ENCODE peak calls at places on chromosomes 12 and 14, in nine cellular contexts. J is MCF 10A, N is tibial nerve, M is astrocyte of the spinal cord, P is fibroblast of lung, W is OCI-LY7, U is heart left ventricle, I is A549, F is PC-3. H is an unnamed sample.

GRCh38 chr12:85679296-85679695 is 156.9 kb downstream of the RASSF9 start:
- DNase-seq in J (no peak), F (no peak), M (no peak), W (no peak), I (no peak), N (no peak), P (no peak), U (no peak), H (no peak)

GRCh38 chr12:30692470-30692869 is 3.2 kb downstream of the IPO8 start:
- DNase-seq in P (peak; percentile 30), M (peak; percentile 31), W (no peak), F (peak; percentile 20), I (no peak), J (no peak), U (no peak), N (no peak), H (no peak)

GRCh38 chr14:101008631-101009336 is 105.3 kb upstream of the RTL1 start:
- DNase-seq in U (no peak), I (no peak), J (no peak), M (no peak), P (no peak), W (no peak), F (no peak), N (no peak), H (no peak)

GRCh38 chr12:109277255-109277898 is 31.7 kb downstream of the FOXN4 start:
- DNase-seq in W (no peak), I (no peak), F (no peak), M (no peak), P (no peak), N (no peak), J (no peak), U (no peak), H (no peak)

GRCh38 chr12:106766393-106766826 is 8.1 kb upstream of the RIC8B start:
- DNase-seq in I (no peak), M (peak; percentile 43), N (peak; percentile 61), P (peak; percentile 16), U (peak; percentile 48), F (no peak), J (peak; percentile 10), W (no peak), H (no peak)

GRCh38 chr12:54666008-54666407 is 17.8 kb upstream of the DCD start:
- DNase-seq in N (no peak), U (no peak), F (no peak), J (no peak), I (no peak), P (no peak), W (no peak), M (no peak), H (no peak)

GRCh38 chr14:22598099-22598895 is at the start of gene ABHD4:
- DNase-seq in I (peak; percentile 65), F (peak; percentile 61), W (peak; percentile 67), M (peak; percentile 67), U (peak; percentile 86), P (peak; percentile 58), J (peak; percentile 60), N (peak; percentile 76), H (peak; percentile 86)

GRCh38 chr12:89648211-89648930 is 60.3 kb downstream of the ATP2B1 start:
- DNase-seq in N (no peak), U (no peak), P (peak; percentile 53), J (no peak), F (no peak), W (no peak), I (no peak), M (no peak), H (no peak)

GRCh38 chr12:93404961-93405849 is 27.5 kb downstream of the NUDT4 start:
- DNase-seq in J (no peak), I (no peak), M (no peak), F (no peak), U (no peak), N (no peak), P (no peak), W (no peak), H (no peak)
- TF ChIP-seq CTCF in J (no peak), I (no peak), M (no peak), F (no peak), U (no peak), N (no peak), P (no peak), W (no peak), H (no peak)

GRCh38 chr12:6753772-6754356 is 923 bp upstream of the MLF2 start:
- DNase-seq in U (no peak), F (no peak), P (no peak), M (no peak), N (no peak), W (no peak), J (no peak), I (no peak), H (peak; percentile 29)

GRCh38 chr12:6752181-6752930 is 585 bp downstream of the MLF2 start:
- DNase-seq in W (peak; percentile 42), I (peak; percentile 69), U (peak; percentile 62), J (peak; percentile 28), N (no peak), F (peak; percentile 17), M (peak; percentile 52), P (peak; percentile 60), H (peak; percentile 54)

GRCh38 chr12:6754406-6754805 is 1.5 kb upstream of the MLF2 start:
- DNase-seq in W (no peak), F (no peak), I (no peak), M (no peak), U (no peak), N (no peak), P (no peak), J (no peak), H (no peak)

GRCh38 chr12:6751767-6752166 is 1.2 kb downstream of the MLF2 start:
- DNase-seq in N (no peak), J (no peak), W (no peak), M (no peak), F (no peak), P (no peak), U (no peak), I (no peak), H (no peak)

GRCh38 chr12:6752931-6753771 is at the start of gene MLF2:
- DNase-seq in U (peak; percentile 99), W (peak; percentile 97), J (peak; percentile 99), F (peak; percentile 95), N (peak; percentile 95), I (peak; percentile 99), M (peak; percentile 100), P (peak; percentile 99), H (peak; percentile 98)
- TF ChIP-seq CTCF in U (no peak), W (no peak), J (no peak), F (peak; percentile 88), N (no peak), I (no peak), M (peak; percentile 98), P (no peak), H (peak; percentile 87)

GRCh38 chr12:48288387-48289268 is 62.1 kb downstream of the ZNF641 start:
- DNase-seq in U (no peak), F (peak; percentile 13), J (no peak), W (no peak), M (no peak), N (no peak), I (no peak), P (no peak), H (no peak)

GRCh38 chr12:48285751-48286650 is 64.7 kb downstream of the ZNF641 start:
- DNase-seq in I (no peak), F (peak; percentile 45), N (no peak), U (no peak), W (peak; percentile 1), M (no peak), P (no peak), J (no peak), H (no peak)

GRCh38 chr12:48291511-48291910 is 59.2 kb downstream of the ZNF641 start:
- DNase-seq in P (no peak), U (no peak), W (no peak), J (no peak), M (no peak), N (no peak), I (no peak), F (peak; percentile 55), H (no peak)

GRCh38 chr12:48281811-48282210 is 68.9 kb downstream of the ZNF641 start:
- DNase-seq in P (no peak), I (no peak), W (no peak), M (no peak), J (no peak), F (peak; percentile 77), U (no peak), N (no peak), H (no peak)

DNA sequence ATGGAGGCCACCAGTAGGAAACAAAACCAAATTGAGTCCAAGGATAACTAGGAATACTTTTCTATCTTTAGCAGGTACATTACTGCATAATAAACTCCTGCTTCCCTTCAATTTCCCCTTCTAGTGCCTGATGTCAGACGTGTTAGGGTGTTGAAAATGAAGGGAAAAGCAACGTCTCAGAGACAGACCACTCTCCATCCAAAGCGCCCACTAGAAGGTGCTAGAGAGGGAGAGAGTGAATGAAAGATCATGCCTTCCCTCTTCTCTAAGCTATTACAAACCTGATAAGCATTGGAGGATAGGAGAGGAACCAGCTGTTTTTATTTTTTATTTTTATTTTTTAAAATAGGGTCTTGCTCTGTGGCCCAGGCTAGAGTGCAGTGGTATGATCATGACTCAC is 64.1 kb downstream of the ZNF641 start:
- DNase-seq in F (peak; percentile 16), U (no peak), N (no peak), P (no peak), W (peak; percentile 8), M (no peak), I (peak; percentile 31), J (peak; percentile 9), H (no peak)
- TF ChIP-seq CTCF in F (peak; percentile 55), U (peak; percentile 56), N (no peak), P (peak; percentile 35), W (peak; percentile 75), M (peak; percentile 43), I (peak; percentile 28), J (no peak), H (no peak)

GRCh38 chr12:130966443-130967030 is 12.8 kb downstream of the ADGRD1 start:
- DNase-seq in I (no peak), W (no peak), P (no peak), J (no peak), N (no peak), U (no peak), M (no peak), F (no peak), H (no peak)

GRCh38 chr12:130961921-130962326 is 8.2 kb downstream of the ADGRD1 start:
- DNase-seq in U (peak; percentile 78), N (no peak), I (no peak), W (peak; percentile 19), F (no peak), P (no peak), M (no peak), J (no peak), H (no peak)

GRCh38 chr12:130967631-130968030 is 13.9 kb downstream of the ADGRD1 start:
- DNase-seq in J (no peak), U (no peak), N (no peak), P (no peak), I (no peak), W (no peak), M (no peak), F (no peak), H (no peak)

GRCh38 chr12:130965668-130966067 is 12.0 kb downstream of the ADGRD1 start:
- DNase-seq in U (no peak), M (no peak), I (no peak), W (no peak), N (no peak), F (no peak), J (peak; percentile 20), P (no peak), H (no peak)

DNA sequence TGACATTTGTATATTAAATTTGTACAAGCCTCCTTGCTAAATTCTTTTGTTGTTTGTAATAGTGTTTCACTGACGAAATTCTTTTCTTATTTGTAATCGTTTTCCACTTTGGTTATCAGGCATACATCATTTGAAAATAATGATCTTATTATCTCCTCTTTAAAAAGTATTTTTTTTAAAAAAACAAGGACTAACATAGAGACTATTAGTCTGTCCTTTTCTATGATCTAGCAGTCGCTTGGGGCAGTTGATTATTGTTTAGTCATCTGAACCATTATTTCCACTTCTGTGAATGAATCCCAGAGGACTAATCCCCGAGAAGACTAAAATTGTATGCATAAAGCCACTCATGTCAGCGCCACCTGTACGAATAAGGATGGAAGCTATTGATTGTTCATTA is 11.5 kb downstream of the ADGRD1 start:
- DNase-seq in F (no peak), U (no peak), I (no peak), J (no peak), N (no peak), M (no peak), P (no peak), W (no peak), H (no peak)
- TF ChIP-seq CTCF in F (no peak), U (no peak), I (no peak), J (no peak), N (no peak), M (no peak), P (no peak), W (no peak), H (no peak)

H was measured in glutamatergic neuron.